ENCODE peak calls at places on chromosome 12, in six cellular contexts. One of them, this sample, is unnamed.

GRCh38 chr12:92747151-92747550 is 44.4 kb downstream of the PLEKHG7 start:
- DNase-seq in stimulated activated CD4-positive, alpha-beta T cell treated with anti-CD3 and anti-CD28 coated beads, Interleukin-2, amount 100 ng/mL, for 48 hours: no peak
- DNase-seq in AG08395: no peak
- DNase-seq in NCI-H187 treated with DMSO at 0.1 percent for 48 hours: no peak
- DNase-seq in Caki2: no peak
- DNase-seq in NCI-H146: no peak
- DNase-seq in this sample: no peak

GRCh38 chr12:92007787-92008186 is 137.9 kb downstream of the BTG1 start:
- DNase-seq in stimulated activated CD4-positive, alpha-beta T cell treated with anti-CD3 and anti-CD28 coated beads, Interleukin-2, amount 100 ng/mL, for 48 hours: no peak
- DNase-seq in AG08395: no peak
- DNase-seq in NCI-H187 treated with DMSO at 0.1 percent for 48 hours: no peak
- DNase-seq in Caki2: no peak
- DNase-seq in NCI-H146: peak; percentile 95
- DNase-seq in this sample: no peak

GRCh38 chr12:4440187-4440941 is 5.3 kb downstream of the FGF6 start:
- DNase-seq in stimulated activated CD4-positive, alpha-beta T cell treated with anti-CD3 and anti-CD28 coated beads, Interleukin-2, amount 100 ng/mL, for 48 hours: no peak
- DNase-seq in AG08395: no peak
- DNase-seq in NCI-H187 treated with DMSO at 0.1 percent for 48 hours: no peak
- DNase-seq in Caki2: no peak
- DNase-seq in NCI-H146: peak; percentile 50
- DNase-seq in this sample: no peak

GRCh38 chr12:42237853-42238239 is 202 bp downstream of the YAF2 start:
- DNase-seq in stimulated activated CD4-positive, alpha-beta T cell treated with anti-CD3 and anti-CD28 coated beads, Interleukin-2, amount 100 ng/mL, for 48 hours: no peak
- DNase-seq in AG08395: no peak
- DNase-seq in NCI-H187 treated with DMSO at 0.1 percent for 48 hours: no peak
- DNase-seq in Caki2: no peak
- DNase-seq in NCI-H146: no peak
- DNase-seq in this sample: no peak

GRCh38 chr12:6462234-6462995 is 8.1 kb downstream of the VAMP1 start:
- DNase-seq in stimulated activated CD4-positive, alpha-beta T cell treated with anti-CD3 and anti-CD28 coated beads, Interleukin-2, amount 100 ng/mL, for 48 hours: no peak
- DNase-seq in AG08395: no peak
- DNase-seq in NCI-H187 treated with DMSO at 0.1 percent for 48 hours: no peak
- DNase-seq in Caki2: no peak
- DNase-seq in NCI-H146: no peak
- DNase-seq in this sample: no peak

GRCh38 chr12:51322452-51322851 is 1.5 kb downstream of the BIN2 start:
- DNase-seq in stimulated activated CD4-positive, alpha-beta T cell treated with anti-CD3 and anti-CD28 coated beads, Interleukin-2, amount 100 ng/mL, for 48 hours: no peak
- DNase-seq in AG08395: no peak
- DNase-seq in NCI-H187 treated with DMSO at 0.1 percent for 48 hours: no peak
- DNase-seq in Caki2: no peak
- DNase-seq in NCI-H146: no peak
- DNase-seq in this sample: no peak

GRCh38 chr12:44342371-44342770 is 506.5 kb downstream of the TMEM117 start:
- DNase-seq in stimulated activated CD4-positive, alpha-beta T cell treated with anti-CD3 and anti-CD28 coated beads, Interleukin-2, amount 100 ng/mL, for 48 hours: no peak
- DNase-seq in AG08395: no peak
- DNase-seq in NCI-H187 treated with DMSO at 0.1 percent for 48 hours: no peak
- DNase-seq in Caki2: no peak
- DNase-seq in NCI-H146: no peak
- DNase-seq in this sample: no peak

GRCh38 chr12:76784600-76785051 is 20.7 kb downstream of the ZDHHC17 start:
- DNase-seq in stimulated activated CD4-positive, alpha-beta T cell treated with anti-CD3 and anti-CD28 coated beads, Interleukin-2, amount 100 ng/mL, for 48 hours: no peak
- DNase-seq in AG08395: peak; percentile 57
- DNase-seq in NCI-H187 treated with DMSO at 0.1 percent for 48 hours: no peak
- DNase-seq in Caki2: no peak
- DNase-seq in NCI-H146: no peak
- DNase-seq in this sample: no peak

GRCh38 chr12:12392428-12392827 is 35.5 kb downstream of the BORCS5 start:
- DNase-seq in stimulated activated CD4-positive, alpha-beta T cell treated with anti-CD3 and anti-CD28 coated beads, Interleukin-2, amount 100 ng/mL, for 48 hours: no peak
- DNase-seq in AG08395: no peak
- DNase-seq in NCI-H187 treated with DMSO at 0.1 percent for 48 hours: no peak
- DNase-seq in Caki2: no peak
- DNase-seq in NCI-H146: no peak
- DNase-seq in this sample: no peak

GRCh38 chr12:91172051-91172450 is 10.6 kb downstream of the DCN start:
- DNase-seq in stimulated activated CD4-positive, alpha-beta T cell treated with anti-CD3 and anti-CD28 coated beads, Interleukin-2, amount 100 ng/mL, for 48 hours: no peak
- DNase-seq in AG08395: no peak
- DNase-seq in NCI-H187 treated with DMSO at 0.1 percent for 48 hours: no peak
- DNase-seq in Caki2: no peak
- DNase-seq in NCI-H146: no peak
- DNase-seq in this sample: no peak

GRCh38 chr12:115943630-115944391 is 333.7 kb downstream of the MED13L start:
- DNase-seq in stimulated activated CD4-positive, alpha-beta T cell treated with anti-CD3 and anti-CD28 coated beads, Interleukin-2, amount 100 ng/mL, for 48 hours: no peak
- DNase-seq in AG08395: no peak
- DNase-seq in NCI-H187 treated with DMSO at 0.1 percent for 48 hours: no peak
- DNase-seq in Caki2: no peak
- DNase-seq in NCI-H146: no peak
- DNase-seq in this sample: no peak

GRCh38 chr12:30999011-30999410 is 72.5 kb downstream of the TSPAN11 start:
- DNase-seq in stimulated activated CD4-positive, alpha-beta T cell treated with anti-CD3 and anti-CD28 coated beads, Interleukin-2, amount 100 ng/mL, for 48 hours: no peak
- DNase-seq in AG08395: no peak
- DNase-seq in NCI-H187 treated with DMSO at 0.1 percent for 48 hours: no peak
- DNase-seq in Caki2: no peak
- DNase-seq in NCI-H146: no peak
- DNase-seq in this sample: no peak

GRCh38 chr12:122244565-122245371 is 18.9 kb upstream of the DIABLO start:
- DNase-seq in stimulated activated CD4-positive, alpha-beta T cell treated with anti-CD3 and anti-CD28 coated beads, Interleukin-2, amount 100 ng/mL, for 48 hours: no peak
- DNase-seq in AG08395: no peak
- DNase-seq in NCI-H187 treated with DMSO at 0.1 percent for 48 hours: no peak
- DNase-seq in Caki2: no peak
- DNase-seq in NCI-H146: no peak
- DNase-seq in this sample: no peak

GRCh38 chr12:132471858-132472255 is 18.1 kb upstream of the FBRSL1 start:
- DNase-seq in stimulated activated CD4-positive, alpha-beta T cell treated with anti-CD3 and anti-CD28 coated beads, Interleukin-2, amount 100 ng/mL, for 48 hours: no peak
- DNase-seq in AG08395: no peak
- DNase-seq in NCI-H187 treated with DMSO at 0.1 percent for 48 hours: no peak
- DNase-seq in Caki2: no peak
- DNase-seq in NCI-H146: no peak
- DNase-seq in this sample: no peak

GRCh38 chr12:53862831-53863230 is 75.8 kb upstream of the HOXC13 start:
- DNase-seq in stimulated activated CD4-positive, alpha-beta T cell treated with anti-CD3 and anti-CD28 coated beads, Interleukin-2, amount 100 ng/mL, for 48 hours: no peak
- DNase-seq in AG08395: peak; percentile 68
- DNase-seq in NCI-H187 treated with DMSO at 0.1 percent for 48 hours: no peak
- DNase-seq in Caki2: no peak
- DNase-seq in NCI-H146: no peak
- DNase-seq in this sample: no peak

GRCh38 chr12:29566441-29566840 is 69.0 kb upstream of the OVCH1 start:
- DNase-seq in stimulated activated CD4-positive, alpha-beta T cell treated with anti-CD3 and anti-CD28 coated beads, Interleukin-2, amount 100 ng/mL, for 48 hours: no peak
- DNase-seq in AG08395: no peak
- DNase-seq in NCI-H187 treated with DMSO at 0.1 percent for 48 hours: no peak
- DNase-seq in Caki2: no peak
- DNase-seq in NCI-H146: no peak
- DNase-seq in this sample: no peak

GRCh38 chr12:123085730-123086487 is 65.0 kb downstream of the PITPNM2 start:
- DNase-seq in stimulated activated CD4-positive, alpha-beta T cell treated with anti-CD3 and anti-CD28 coated beads, Interleukin-2, amount 100 ng/mL, for 48 hours: no peak
- DNase-seq in AG08395: peak; percentile 38
- DNase-seq in NCI-H187 treated with DMSO at 0.1 percent for 48 hours: no peak
- DNase-seq in Caki2: peak; percentile 84
- DNase-seq in NCI-H146: peak; percentile 33
- DNase-seq in this sample: no peak

GRCh38 chr12:14629832-14630688 is 62.4 kb upstream of the PLBD1 start:
- DNase-seq in stimulated activated CD4-positive, alpha-beta T cell treated with anti-CD3 and anti-CD28 coated beads, Interleukin-2, amount 100 ng/mL, for 48 hours: peak; percentile 53
- DNase-seq in AG08395: peak; percentile 79
- DNase-seq in NCI-H187 treated with DMSO at 0.1 percent for 48 hours: peak; percentile 45
- DNase-seq in Caki2: peak; percentile 51
- DNase-seq in NCI-H146: peak; percentile 80
- DNase-seq in this sample: peak; percentile 73

GRCh38 chr12:71439362-71439612 is 311 bp upstream of the LGR5 start:
- DNase-seq in stimulated activated CD4-positive, alpha-beta T cell treated with anti-CD3 and anti-CD28 coated beads, Interleukin-2, amount 100 ng/mL, for 48 hours: no peak
- DNase-seq in AG08395: no peak
- DNase-seq in NCI-H187 treated with DMSO at 0.1 percent for 48 hours: no peak
- DNase-seq in Caki2: no peak
- DNase-seq in NCI-H146: no peak
- DNase-seq in this sample: no peak

GRCh38 chr12:83049306-83049705 is 362.6 kb downstream of the TMTC2 start:
- DNase-seq in stimulated activated CD4-positive, alpha-beta T cell treated with anti-CD3 and anti-CD28 coated beads, Interleukin-2, amount 100 ng/mL, for 48 hours: no peak
- DNase-seq in AG08395: no peak
- DNase-seq in NCI-H187 treated with DMSO at 0.1 percent for 48 hours: no peak
- DNase-seq in Caki2: no peak
- DNase-seq in NCI-H146: no peak
- DNase-seq in this sample: no peak

GRCh38 chr12:69527506-69528272 is 57.5 kb downstream of the FRS2 start:
- DNase-seq in stimulated activated CD4-positive, alpha-beta T cell treated with anti-CD3 and anti-CD28 coated beads, Interleukin-2, amount 100 ng/mL, for 48 hours: no peak
- DNase-seq in AG08395: peak; percentile 56
- DNase-seq in NCI-H187 treated with DMSO at 0.1 percent for 48 hours: no peak
- DNase-seq in Caki2: peak; percentile 70
- DNase-seq in NCI-H146: no peak
- DNase-seq in this sample: no peak

GRCh38 chr12:27276275-27276674 is 32.2 kb downstream of the STK38L start:
- DNase-seq in stimulated activated CD4-positive, alpha-beta T cell treated with anti-CD3 and anti-CD28 coated beads, Interleukin-2, amount 100 ng/mL, for 48 hours: no peak
- DNase-seq in AG08395: no peak
- DNase-seq in NCI-H187 treated with DMSO at 0.1 percent for 48 hours: no peak
- DNase-seq in Caki2: no peak
- DNase-seq in NCI-H146: no peak
- DNase-seq in this sample: no peak

GRCh38 chr12:122137229-122137628 is 36.8 kb downstream of the IL31 start:
- DNase-seq in stimulated activated CD4-positive, alpha-beta T cell treated with anti-CD3 and anti-CD28 coated beads, Interleukin-2, amount 100 ng/mL, for 48 hours: no peak
- DNase-seq in AG08395: no peak
- DNase-seq in NCI-H187 treated with DMSO at 0.1 percent for 48 hours: no peak
- DNase-seq in Caki2: no peak
- DNase-seq in NCI-H146: no peak
- DNase-seq in this sample: no peak

GRCh38 chr12:66036317-66036716 is 94.2 kb downstream of the LLPH start:
- DNase-seq in stimulated activated CD4-positive, alpha-beta T cell treated with anti-CD3 and anti-CD28 coated beads, Interleukin-2, amount 100 ng/mL, for 48 hours: no peak
- DNase-seq in AG08395: peak; percentile 89
- DNase-seq in NCI-H187 treated with DMSO at 0.1 percent for 48 hours: no peak
- DNase-seq in Caki2: peak; percentile 95
- DNase-seq in NCI-H146: no peak
- DNase-seq in this sample: no peak

GRCh38 chr12:90909069-90909676 is 45.8 kb downstream of the CCER1 start:
- DNase-seq in stimulated activated CD4-positive, alpha-beta T cell treated with anti-CD3 and anti-CD28 coated beads, Interleukin-2, amount 100 ng/mL, for 48 hours: no peak
- DNase-seq in AG08395: peak; percentile 62
- DNase-seq in NCI-H187 treated with DMSO at 0.1 percent for 48 hours: no peak
- DNase-seq in Caki2: peak; percentile 12
- DNase-seq in NCI-H146: no peak
- DNase-seq in this sample: no peak

GRCh38 chr12:124174949-124175348 is 119.9 kb upstream of the RFLNA start:
- DNase-seq in stimulated activated CD4-positive, alpha-beta T cell treated with anti-CD3 and anti-CD28 coated beads, Interleukin-2, amount 100 ng/mL, for 48 hours: no peak
- DNase-seq in AG08395: peak; percentile 24
- DNase-seq in NCI-H187 treated with DMSO at 0.1 percent for 48 hours: no peak
- DNase-seq in Caki2: no peak
- DNase-seq in NCI-H146: no peak
- DNase-seq in this sample: no peak

This sample was measured in type B pancreatic cell.